ENCODE peak calls at places on chromosome 19, in four cellular contexts. One of them, this sample, is unnamed.

GRCh38 chr19:47805313-47805712 is 962 bp upstream of the TPRX1 start:
- DNase-seq in HL-60: no peak
- DNase-seq in K562: no peak
- DNase-seq in GM12878: no peak
- DNase-seq in this sample: no peak

GRCh38 chr19:42248270-42249148 is 6.1 kb upstream of the GSK3A start:
- DNase-seq in HL-60: no peak
- DNase-seq in K562: no peak
- DNase-seq in GM12878: no peak
- DNase-seq in this sample: no peak

GRCh38 chr19:7888145-7888825 is at the start of gene LRRC8E:
- DNase-seq in HL-60: no peak
- DNase-seq in K562: peak
- DNase-seq in GM12878: no peak
- DNase-seq in this sample: no peak

GRCh38 chr19:39845621-39846175 is 481 bp downstream of the FBL start:
- DNase-seq in HL-60: no peak
- DNase-seq in K562: peak
- DNase-seq in GM12878: no peak
- DNase-seq in this sample: no peak

GRCh38 chr19:991932-992669 is 8.0 kb downstream of the WDR18 start:
- DNase-seq in HL-60: no peak
- DNase-seq in K562: no peak
- DNase-seq in GM12878: no peak
- DNase-seq in this sample: no peak

GRCh38 chr19:8388612-8388958 is 1.6 kb upstream of the RAB11B start:
- DNase-seq in HL-60: no peak
- DNase-seq in K562: no peak
- DNase-seq in GM12878: no peak
- DNase-seq in this sample: no peak

GRCh38 chr19:46221981-46222610 is 7.4 kb upstream of the IGFL1 start:
- DNase-seq in HL-60: no peak
- DNase-seq in K562: no peak
- DNase-seq in GM12878: no peak
- DNase-seq in this sample: no peak

GRCh38 chr19:3095375-3096191 is 1.4 kb downstream of the GNA11 start:
- DNase-seq in HL-60: no peak
- DNase-seq in K562: no peak
- DNase-seq in GM12878: no peak
- DNase-seq in this sample: no peak

GRCh38 chr19:58021541-58022282 is 12.1 kb upstream of the ZSCAN1 start:
- DNase-seq in HL-60: no peak
- DNase-seq in K562: peak
- DNase-seq in GM12878: no peak
- DNase-seq in this sample: no peak

GRCh38 chr19:14271830-14272229 is 65.9 kb upstream of the ADGRL1 start:
- DNase-seq in HL-60: no peak
- DNase-seq in K562: peak
- DNase-seq in GM12878: no peak
- DNase-seq in this sample: no peak

GRCh38 chr19:31821346-31821745 is 472.1 kb upstream of the TSHZ3 start:
- DNase-seq in HL-60: no peak
- DNase-seq in K562: no peak
- DNase-seq in GM12878: no peak
- DNase-seq in this sample: no peak
- TF ChIP-seq SPI1 in HL-60: no peak
- TF ChIP-seq SPI1 in K562: no peak
- TF ChIP-seq SPI1 in GM12878: no peak
- TF ChIP-seq SPI1 in this sample: no peak

GRCh38 chr19:52898101-52898500 is 666 bp upstream of the ZNF320 start:
- DNase-seq in HL-60: no peak
- DNase-seq in K562: no peak
- DNase-seq in GM12878: no peak
- DNase-seq in this sample: no peak

GRCh38 chr19:52897149-52897935 is at the start of gene ZNF320:
- DNase-seq in HL-60: no peak
- DNase-seq in K562: peak
- DNase-seq in GM12878: peak
- DNase-seq in this sample: peak

GRCh38 chr19:52901842-52902241 is 4.4 kb upstream of the ZNF320 start:
- DNase-seq in HL-60: no peak
- DNase-seq in K562: no peak
- DNase-seq in GM12878: no peak
- DNase-seq in this sample: no peak

GRCh38 chr19:52891336-52891735 is 6.1 kb downstream of the ZNF320 start:
- DNase-seq in HL-60: no peak
- DNase-seq in K562: no peak
- DNase-seq in GM12878: no peak
- DNase-seq in this sample: no peak

GRCh38 chr19:52896431-52897148 is 845 bp downstream of the ZNF320 start:
- DNase-seq in HL-60: no peak
- DNase-seq in K562: peak
- DNase-seq in GM12878: no peak
- DNase-seq in this sample: peak
- TF ChIP-seq SPI1 in HL-60: no peak
- TF ChIP-seq SPI1 in K562: no peak
- TF ChIP-seq SPI1 in GM12878: no peak
- TF ChIP-seq SPI1 in this sample: no peak

GRCh38 chr19:49490287-49491029 is 3.0 kb downstream of the RPL13A start:
- DNase-seq in HL-60: no peak
- DNase-seq in K562: peak
- DNase-seq in GM12878: no peak
- DNase-seq in this sample: no peak

GRCh38 chr19:49488046-49488862 is 846 bp downstream of the RPL13A start:
- DNase-seq in HL-60: peak
- DNase-seq in K562: no peak
- DNase-seq in GM12878: no peak
- DNase-seq in this sample: no peak

GRCh38 chr19:49491030-49491803 is 3.8 kb downstream of the RPL13A start:
- DNase-seq in HL-60: no peak
- DNase-seq in K562: no peak
- DNase-seq in GM12878: no peak
- DNase-seq in this sample: no peak

GRCh38 chr19:49488863-49489537 is 1.6 kb downstream of the RPL13A start:
- DNase-seq in HL-60: no peak
- DNase-seq in K562: no peak
- DNase-seq in GM12878: no peak
- DNase-seq in this sample: no peak

DNA sequence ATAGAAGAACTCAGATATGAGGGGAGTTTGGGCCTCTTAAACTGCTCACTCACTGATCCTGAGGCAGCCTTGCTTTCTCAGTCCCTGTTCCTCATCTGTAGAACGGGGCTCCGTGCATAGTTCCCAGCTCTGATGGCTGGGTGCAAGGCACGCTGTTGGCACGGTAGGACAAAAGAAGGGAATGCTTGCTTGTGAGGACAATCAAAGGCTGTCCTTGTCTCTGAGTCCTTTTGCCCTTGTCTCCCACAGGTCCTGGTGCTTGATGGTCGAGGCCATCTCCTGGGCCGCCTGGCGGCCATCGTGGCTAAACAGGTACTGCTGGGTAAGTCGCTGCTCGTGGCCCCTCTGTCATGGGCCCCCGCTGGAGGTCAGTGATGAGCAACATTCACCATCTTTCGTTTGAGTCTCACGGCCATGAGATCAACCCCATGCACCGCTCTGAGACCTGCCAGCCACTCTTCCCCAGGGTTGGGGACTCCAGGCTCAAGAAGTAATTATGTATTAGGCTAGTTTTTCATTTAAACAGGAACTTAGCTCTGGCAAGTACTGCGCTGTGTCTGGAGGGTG is 2.3 kb downstream of the RPL13A start:
- DNase-seq in HL-60: no peak
- DNase-seq in K562: peak
- DNase-seq in GM12878: no peak
- DNase-seq in this sample: no peak
- TF ChIP-seq SPI1 in HL-60: no peak
- TF ChIP-seq SPI1 in K562: no peak
- TF ChIP-seq SPI1 in GM12878: peak
- TF ChIP-seq SPI1 in this sample: peak

DNA sequence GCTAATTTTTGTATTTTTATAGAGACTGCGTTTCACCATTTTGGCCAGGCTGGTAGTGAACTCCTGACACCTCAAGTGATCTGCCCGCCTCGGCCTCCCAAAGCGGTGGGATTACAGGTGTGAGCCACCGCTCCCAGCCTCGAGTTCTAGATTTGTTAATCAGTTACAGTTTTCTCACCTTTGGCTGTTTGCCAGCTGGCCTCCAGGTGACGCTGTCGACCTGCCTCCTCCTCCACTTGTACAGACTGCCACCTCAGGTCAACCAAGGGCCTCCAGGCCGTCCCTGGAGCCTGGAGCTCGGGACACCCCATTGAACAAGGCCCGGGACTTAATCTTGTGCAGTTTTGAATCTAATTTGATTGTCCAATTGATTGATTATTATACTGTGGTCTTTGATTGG is 45.5 kb downstream of the IER2 start:
- DNase-seq in HL-60: no peak
- DNase-seq in K562: peak
- DNase-seq in GM12878: no peak
- DNase-seq in this sample: peak
- TF ChIP-seq SPI1 in HL-60: no peak
- TF ChIP-seq SPI1 in K562: no peak
- TF ChIP-seq SPI1 in GM12878: no peak
- TF ChIP-seq SPI1 in this sample: no peak

DNA sequence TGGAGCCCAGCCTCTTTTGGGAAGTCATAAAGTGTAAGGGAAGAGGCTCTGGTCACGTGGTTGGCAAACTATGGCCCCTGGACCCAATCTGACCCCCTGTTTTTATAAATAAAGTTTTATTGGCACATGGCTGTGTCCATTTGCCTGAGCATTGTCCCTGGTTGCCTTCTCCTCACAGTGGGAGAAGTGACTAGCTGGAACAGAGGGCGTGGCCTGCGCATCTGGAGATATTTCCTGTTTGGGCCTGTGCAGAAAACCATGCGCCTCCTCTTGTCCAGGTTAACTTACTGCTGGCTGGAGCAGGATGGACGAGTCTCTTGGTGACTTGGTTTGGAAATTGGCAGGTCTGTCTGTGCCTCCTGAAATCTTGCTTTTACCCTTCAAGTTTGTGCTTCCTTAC is 48.3 kb downstream of the KDM4B start:
- DNase-seq in HL-60: no peak
- DNase-seq in K562: no peak
- DNase-seq in GM12878: no peak
- DNase-seq in this sample: no peak
- TF ChIP-seq SPI1 in HL-60: no peak
- TF ChIP-seq SPI1 in K562: no peak
- TF ChIP-seq SPI1 in GM12878: no peak
- TF ChIP-seq SPI1 in this sample: no peak

GRCh38 chr19:11018179-11018578 is 57.3 kb downstream of the SMARCA4 start:
- DNase-seq in HL-60: no peak
- DNase-seq in K562: no peak
- DNase-seq in GM12878: no peak
- DNase-seq in this sample: no peak

GRCh38 chr19:11016591-11016990 is 55.8 kb downstream of the SMARCA4 start:
- DNase-seq in HL-60: no peak
- DNase-seq in K562: no peak
- DNase-seq in GM12878: no peak
- DNase-seq in this sample: no peak

GRCh38 chr19:11019262-11019661 is 58.4 kb downstream of the SMARCA4 start:
- DNase-seq in HL-60: no peak
- DNase-seq in K562: no peak
- DNase-seq in GM12878: no peak
- DNase-seq in this sample: no peak

GRCh38 chr19:11018743-11019142 is 57.9 kb downstream of the SMARCA4 start:
- DNase-seq in HL-60: no peak
- DNase-seq in K562: no peak
- DNase-seq in GM12878: no peak
- DNase-seq in this sample: no peak

DNA sequence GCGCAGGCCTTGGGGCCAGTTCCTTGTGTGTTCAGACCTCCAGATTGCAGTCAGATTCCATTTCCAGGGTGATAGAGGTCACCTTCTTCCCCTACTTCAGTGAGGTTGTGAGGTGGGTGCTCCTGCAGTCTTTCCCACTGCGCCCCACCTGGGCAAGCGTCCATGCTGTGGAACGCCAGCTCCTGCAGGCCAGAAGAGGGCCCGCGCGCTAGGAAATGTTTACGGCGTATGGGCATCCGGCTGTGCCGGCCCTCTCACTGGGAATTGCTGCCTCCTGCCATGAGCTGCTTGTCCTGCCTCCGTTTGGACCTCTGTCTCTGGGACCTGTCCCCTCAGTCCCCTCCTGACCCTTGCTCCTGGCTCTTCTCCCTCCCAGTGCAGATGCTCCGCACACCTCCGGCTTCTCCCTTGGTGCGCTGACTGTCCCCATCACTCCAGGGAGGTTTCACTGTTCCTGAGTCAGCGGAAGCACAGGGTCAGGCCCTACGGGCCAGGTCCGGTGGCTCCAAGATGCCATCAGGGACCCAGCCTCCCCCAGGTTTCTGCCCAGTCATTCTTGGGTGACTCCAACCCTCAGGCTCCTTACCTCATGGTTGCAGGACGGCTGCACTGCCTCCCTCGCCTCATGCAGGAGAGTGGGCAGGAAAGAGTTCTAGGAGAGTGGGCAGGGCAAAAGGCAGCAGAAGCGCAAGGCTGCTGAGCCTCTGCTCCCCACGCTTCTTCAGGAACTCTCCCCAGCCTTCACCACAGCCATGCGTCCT is 56.6 kb downstream of the SMARCA4 start:
- DNase-seq in HL-60: no peak
- DNase-seq in K562: no peak
- DNase-seq in GM12878: no peak
- DNase-seq in this sample: no peak
- TF ChIP-seq SPI1 in HL-60: no peak
- TF ChIP-seq SPI1 in K562: no peak
- TF ChIP-seq SPI1 in GM12878: no peak
- TF ChIP-seq SPI1 in this sample: no peak